ENCODE peak calls at places on chromosomes 12 and 14, in seven cellular contexts. Q is ELR; B is NCI-H146; C is T-helper 9 cell; K is substantia nigra; N is activated CD4-positive, alpha-beta T cell treated with anti-CD3 and anti-CD28 coated beads for 36 hours; I is WERI-Rb-1. D is an unnamed sample.

GRCh38 chr12:132023658-132024057 is 73.9 kb downstream of the EP400 start:
- DNase-seq in Q (no peak), B (no peak), C (no peak), K (no peak), N (no peak), I (no peak), D (no peak)

GRCh38 chr12:53052419-53053222 is 2.8 kb downstream of the TNS2 start:
- DNase-seq in Q (peak; percentile 51), B (no peak), C (no peak), K (peak; percentile 82), N (peak; percentile 6), I (no peak), D (peak; percentile 46)

GRCh38 chr12:92074889-92075288 is 70.8 kb downstream of the BTG1 start:
- DNase-seq in Q (no peak), B (no peak), C (no peak), K (no peak), N (no peak), I (no peak), D (no peak)

GRCh38 chr12:122641976-122642375 is 61.2 kb downstream of the HCAR2 start:
- DNase-seq in Q (peak; percentile 76), B (no peak), C (no peak), K (no peak), N (no peak), I (no peak), D (no peak)

GRCh38 chr12:65140738-65141137 is 19.6 kb upstream of the WIF1 start:
- DNase-seq in Q (no peak), B (no peak), C (no peak), K (no peak), N (no peak), I (no peak), D (no peak)

GRCh38 chr14:99511421-99512109 is 30.4 kb downstream of the CCNK start:
- DNase-seq in Q (no peak), B (no peak), C (no peak), K (no peak), N (no peak), I (no peak), D (no peak)

GRCh38 chr14:67187210-67187609 is 2.0 kb upstream of the GARIN2 start:
- DNase-seq in Q (peak; percentile 91), B (no peak), C (no peak), K (no peak), N (no peak), I (no peak), D (no peak)

GRCh38 chr12:114685320-114685781 is 1.4 kb upstream of the TBX3 start:
- DNase-seq in Q (peak; percentile 75), B (no peak), C (no peak), K (no peak), N (no peak), I (no peak), D (no peak)

GRCh38 chr12:3216097-3216496 is 138.9 kb downstream of the TSPAN9 start:
- DNase-seq in Q (no peak), B (no peak), C (no peak), K (no peak), N (no peak), I (peak; percentile 59), D (no peak)

GRCh38 chr14:69129264-69129880 is 23.5 kb downstream of the DCAF5 start:
- DNase-seq in Q (peak; percentile 86), B (peak; percentile 61), C (peak; percentile 63), K (no peak), N (peak; percentile 85), I (peak; percentile 75), D (peak; percentile 58)

GRCh38 chr14:103110681-103111296 is 12.5 kb upstream of the TNFAIP2 start:
- DNase-seq in Q (no peak), B (no peak), C (no peak), K (no peak), N (no peak), I (no peak), D (no peak)

GRCh38 chr12:76810690-76811434 is 46.9 kb downstream of the ZDHHC17 start:
- DNase-seq in Q (no peak), B (no peak), C (no peak), K (no peak), N (no peak), I (no peak), D (no peak)

GRCh38 chr14:27587103-27587502 is 989.3 kb upstream of the NOVA1 start:
- DNase-seq in Q (no peak), B (no peak), C (no peak), K (no peak), N (no peak), I (no peak), D (no peak)

GRCh38 chr12:85564786-85565185 is 271.4 kb downstream of the RASSF9 start:
- DNase-seq in Q (no peak), B (peak; percentile 7), C (no peak), K (no peak), N (no peak), I (no peak), D (no peak)

GRCh38 chr12:124568431-124569374 is 1.3 kb upstream of the NCOR2 start:
- DNase-seq in Q (peak; percentile 49), B (peak; percentile 22), C (no peak), K (no peak), N (peak; percentile 53), I (peak; percentile 86), D (no peak)

GRCh38 chr12:3593906-3594305 is 102.9 kb downstream of the PRMT8 start:
- DNase-seq in Q (no peak), B (no peak), C (no peak), K (no peak), N (no peak), I (no peak), D (no peak)

GRCh38 chr12:57241556-57242310 is 9.3 kb downstream of the STAC3 start:
- DNase-seq in Q (no peak), B (peak; percentile 28), C (no peak), K (no peak), N (no peak), I (no peak), D (no peak)

GRCh38 chr12:57270966-57271470 is 20.0 kb upstream of the STAC3 start:
- DNase-seq in Q (no peak), B (no peak), C (no peak), K (no peak), N (no peak), I (no peak), D (no peak)

GRCh38 chr12:56165369-56165768 is 7.2 kb downstream of the MYL6 start:
- DNase-seq in Q (no peak), B (no peak), C (no peak), K (no peak), N (no peak), I (no peak), D (no peak)

GRCh38 chr12:1877169-1877878 is 41.1 kb downstream of the CACNA2D4 start:
- DNase-seq in Q (no peak), B (no peak), C (no peak), K (no peak), N (peak; percentile 13), I (no peak), D (no peak)

GRCh38 chr12:18595406-18595805 is 142.4 kb downstream of the PLCZ1 start:
- DNase-seq in Q (peak; percentile 10), B (no peak), C (no peak), K (no peak), N (no peak), I (peak; percentile 19), D (no peak)

GRCh38 chr12:27185234-27186045 is 58.6 kb upstream of the STK38L start:
- DNase-seq in Q (peak; percentile 37), B (no peak), C (no peak), K (no peak), N (peak; percentile 72), I (no peak), D (no peak)

GRCh38 chr14:53683229-53683628 is 273.4 kb downstream of the BMP4 start:
- DNase-seq in Q (no peak), B (no peak), C (no peak), K (no peak), N (no peak), I (no peak), D (no peak)

GRCh38 chr12:130872179-130873096 is 572 bp downstream of the RAN start:
- DNase-seq in Q (peak; percentile 35), B (peak; percentile 52), C (peak; percentile 38), K (no peak), N (peak; percentile 69), I (peak; percentile 17), D (no peak)

GRCh38 chr12:50567926-50568325 is 63.1 kb downstream of the DIP2B start:
- DNase-seq in Q (peak; percentile 54), B (no peak), C (no peak), K (no peak), N (no peak), I (no peak), D (no peak)

D was measured in COR-L47.